ENCODE peak calls at places on chromosomes 16 and 17, in four cellular contexts. One of them, this sample, is unnamed.
A peak's percentile ranks its signal among the peaks of the same experiment; 100 is the strongest.

GRCh38 chr17:50211249-50212120 is 10.1 kb upstream of the COL1A1 start:
- DNase-seq in mucosa of descending colon: no peak
- DNase-seq in activated T-helper 1 cell treated with Interleukin-2 at 50 U/mL for 16 hours: no peak
- DNase-seq in epithelial cell of proximal tubule: no peak
- DNase-seq in this sample: no peak

GRCh38 chr17:76667786-76668453 is 24.4 kb upstream of the ST6GALNAC1 start:
- DNase-seq in mucosa of descending colon: no peak
- DNase-seq in epithelial cell of proximal tubule: no peak
- DNase-seq in activated T-helper 1 cell treated with Interleukin-2 at 50 U/mL for 16 hours: no peak
- DNase-seq in this sample: no peak

GRCh38 chr16:84836234-84836647 is 16.5 kb downstream of the CRISPLD2 start:
- DNase-seq in mucosa of descending colon: peak; percentile 57
- DNase-seq in activated T-helper 1 cell treated with Interleukin-2 at 50 U/mL for 16 hours: no peak
- DNase-seq in epithelial cell of proximal tubule: peak; percentile 95
- DNase-seq in this sample: no peak

GRCh38 chr16:31568577-31569359 is 41.1 kb downstream of the AHSP start:
- DNase-seq in activated T-helper 1 cell treated with Interleukin-2 at 50 U/mL for 16 hours: no peak
- DNase-seq in epithelial cell of proximal tubule: no peak
- DNase-seq in mucosa of descending colon: no peak
- DNase-seq in this sample: no peak

GRCh38 chr17:77320501-77321256 is 179.9 kb downstream of the SEC14L1 start:
- DNase-seq in epithelial cell of proximal tubule: no peak
- DNase-seq in mucosa of descending colon: peak; percentile 48
- DNase-seq in activated T-helper 1 cell treated with Interleukin-2 at 50 U/mL for 16 hours: no peak
- DNase-seq in this sample: no peak

GRCh38 chr17:29014716-29015115 is 8.9 kb upstream of the SEZ6 start:
- DNase-seq in epithelial cell of proximal tubule: no peak
- DNase-seq in activated T-helper 1 cell treated with Interleukin-2 at 50 U/mL for 16 hours: no peak
- DNase-seq in mucosa of descending colon: no peak
- DNase-seq in this sample: no peak

GRCh38 chr16:68776821-68777485 is 39.9 kb downstream of the CDH1 start:
- DNase-seq in mucosa of descending colon: no peak
- DNase-seq in activated T-helper 1 cell treated with Interleukin-2 at 50 U/mL for 16 hours: no peak
- DNase-seq in epithelial cell of proximal tubule: no peak
- DNase-seq in this sample: no peak

GRCh38 chr17:11330871-11331270 is 89.9 kb downstream of the SHISA6 start:
- DNase-seq in epithelial cell of proximal tubule: no peak
- DNase-seq in mucosa of descending colon: no peak
- DNase-seq in activated T-helper 1 cell treated with Interleukin-2 at 50 U/mL for 16 hours: no peak
- DNase-seq in this sample: no peak

GRCh38 chr17:66426397-66427033 is 124.1 kb downstream of the PRKCA start:
- DNase-seq in epithelial cell of proximal tubule: no peak
- DNase-seq in activated T-helper 1 cell treated with Interleukin-2 at 50 U/mL for 16 hours: peak; percentile 8
- DNase-seq in mucosa of descending colon: no peak
- DNase-seq in this sample: peak; percentile 3

GRCh38 chr16:66324785-66325184 is 41.7 kb upstream of the CDH5 start:
- DNase-seq in epithelial cell of proximal tubule: no peak
- DNase-seq in mucosa of descending colon: peak; percentile 33
- DNase-seq in activated T-helper 1 cell treated with Interleukin-2 at 50 U/mL for 16 hours: no peak
- DNase-seq in this sample: no peak

GRCh38 chr17:45144199-45145034 is 3.9 kb upstream of the HEXIM1 start:
- DNase-seq in activated T-helper 1 cell treated with Interleukin-2 at 50 U/mL for 16 hours: no peak
- DNase-seq in epithelial cell of proximal tubule: no peak
- DNase-seq in mucosa of descending colon: peak; percentile 74
- DNase-seq in this sample: no peak

GRCh38 chr16:6247771-6248170 is 1084.9 kb upstream of the RBFOX1 start:
- DNase-seq in mucosa of descending colon: no peak
- DNase-seq in epithelial cell of proximal tubule: no peak
- DNase-seq in activated T-helper 1 cell treated with Interleukin-2 at 50 U/mL for 16 hours: no peak
- DNase-seq in this sample: no peak

GRCh38 chr16:47731252-47731651 is 270.1 kb downstream of the PHKB start:
- DNase-seq in mucosa of descending colon: no peak
- DNase-seq in epithelial cell of proximal tubule: no peak
- DNase-seq in activated T-helper 1 cell treated with Interleukin-2 at 50 U/mL for 16 hours: no peak
- DNase-seq in this sample: no peak

GRCh38 chr17:71959129-71959528 is 161.7 kb upstream of the SOX9 start:
- DNase-seq in activated T-helper 1 cell treated with Interleukin-2 at 50 U/mL for 16 hours: no peak
- DNase-seq in mucosa of descending colon: no peak
- DNase-seq in epithelial cell of proximal tubule: no peak
- DNase-seq in this sample: no peak

GRCh38 chr17:30095507-30096244 is 20.9 kb upstream of the NSRP1 start:
- DNase-seq in mucosa of descending colon: no peak
- DNase-seq in activated T-helper 1 cell treated with Interleukin-2 at 50 U/mL for 16 hours: no peak
- DNase-seq in epithelial cell of proximal tubule: peak; percentile 57
- DNase-seq in this sample: no peak

GRCh38 chr17:83064732-83065659 is 14.4 kb upstream of the METRNL start:
- DNase-seq in activated T-helper 1 cell treated with Interleukin-2 at 50 U/mL for 16 hours: no peak
- DNase-seq in epithelial cell of proximal tubule: no peak
- DNase-seq in mucosa of descending colon: peak; percentile 78
- DNase-seq in this sample: no peak

GRCh38 chr16:945271-946047 is 25.3 kb downstream of the LMF1 start:
- DNase-seq in mucosa of descending colon: no peak
- DNase-seq in activated T-helper 1 cell treated with Interleukin-2 at 50 U/mL for 16 hours: no peak
- DNase-seq in epithelial cell of proximal tubule: peak; percentile 29
- DNase-seq in this sample: no peak

GRCh38 chr16:26951950-26952349 is 114.8 kb upstream of the C16orf82 start:
- DNase-seq in activated T-helper 1 cell treated with Interleukin-2 at 50 U/mL for 16 hours: no peak
- DNase-seq in mucosa of descending colon: no peak
- DNase-seq in epithelial cell of proximal tubule: no peak
- DNase-seq in this sample: no peak

GRCh38 chr16:6616746-6617145 is 715.9 kb upstream of the RBFOX1 start:
- DNase-seq in mucosa of descending colon: no peak
- DNase-seq in activated T-helper 1 cell treated with Interleukin-2 at 50 U/mL for 16 hours: no peak
- DNase-seq in epithelial cell of proximal tubule: no peak
- DNase-seq in this sample: no peak

GRCh38 chr17:3892095-3892998 is 506 bp downstream of the CAMKK1 start:
- DNase-seq in activated T-helper 1 cell treated with Interleukin-2 at 50 U/mL for 16 hours: peak; percentile 76
- DNase-seq in epithelial cell of proximal tubule: no peak
- DNase-seq in mucosa of descending colon: peak; percentile 81
- DNase-seq in this sample: peak; percentile 65

GRCh38 chr17:56595831-56596740 is 2.6 kb downstream of the NOG start:
- DNase-seq in activated T-helper 1 cell treated with Interleukin-2 at 50 U/mL for 16 hours: no peak
- DNase-seq in epithelial cell of proximal tubule: no peak
- DNase-seq in mucosa of descending colon: no peak
- DNase-seq in this sample: no peak

GRCh38 chr16:21645261-21645721 is 7.1 kb downstream of the IGSF6 start:
- DNase-seq in activated T-helper 1 cell treated with Interleukin-2 at 50 U/mL for 16 hours: no peak
- DNase-seq in epithelial cell of proximal tubule: no peak
- DNase-seq in mucosa of descending colon: no peak
- DNase-seq in this sample: no peak

GRCh38 chr17:68760141-68760475 is 158.9 kb upstream of the FAM20A start:
- DNase-seq in mucosa of descending colon: no peak
- DNase-seq in epithelial cell of proximal tubule: no peak
- DNase-seq in activated T-helper 1 cell treated with Interleukin-2 at 50 U/mL for 16 hours: no peak
- DNase-seq in this sample: no peak

GRCh38 chr17:48871551-48872351 is 20.8 kb upstream of the ATP5MC1 start:
- DNase-seq in epithelial cell of proximal tubule: peak; percentile 32
- DNase-seq in activated T-helper 1 cell treated with Interleukin-2 at 50 U/mL for 16 hours: no peak
- DNase-seq in mucosa of descending colon: peak; percentile 84
- DNase-seq in this sample: no peak

GRCh38 chr17:18191967-18192366 is 8.3 kb downstream of the ALKBH5 start:
- DNase-seq in epithelial cell of proximal tubule: no peak
- DNase-seq in activated T-helper 1 cell treated with Interleukin-2 at 50 U/mL for 16 hours: no peak
- DNase-seq in mucosa of descending colon: no peak
- DNase-seq in this sample: no peak

GRCh38 chr17:39634384-39634871 is 2.5 kb upstream of the STARD3 start:
- DNase-seq in mucosa of descending colon: no peak
- DNase-seq in epithelial cell of proximal tubule: no peak
- DNase-seq in activated T-helper 1 cell treated with Interleukin-2 at 50 U/mL for 16 hours: no peak
- DNase-seq in this sample: no peak

GRCh38 chr17:82244413-82245140 is 15.7 kb downstream of the SLC16A3 start:
- DNase-seq in epithelial cell of proximal tubule: no peak
- DNase-seq in mucosa of descending colon: no peak
- DNase-seq in activated T-helper 1 cell treated with Interleukin-2 at 50 U/mL for 16 hours: no peak
- DNase-seq in this sample: no peak

GRCh38 chr17:59190806-59191205 is 19.0 kb upstream of the SMG8 start:
- DNase-seq in mucosa of descending colon: no peak
- DNase-seq in activated T-helper 1 cell treated with Interleukin-2 at 50 U/mL for 16 hours: no peak
- DNase-seq in epithelial cell of proximal tubule: no peak
- DNase-seq in this sample: no peak

GRCh38 chr16:13798211-13798610 is 121.7 kb upstream of the ERCC4 start:
- DNase-seq in activated T-helper 1 cell treated with Interleukin-2 at 50 U/mL for 16 hours: no peak
- DNase-seq in mucosa of descending colon: no peak
- DNase-seq in epithelial cell of proximal tubule: no peak
- DNase-seq in this sample: no peak

GRCh38 chr17:63848834-63849689 is 6.6 kb upstream of the SMARCD2 start:
- DNase-seq in epithelial cell of proximal tubule: no peak
- DNase-seq in activated T-helper 1 cell treated with Interleukin-2 at 50 U/mL for 16 hours: peak; percentile 87
- DNase-seq in mucosa of descending colon: peak; percentile 93
- DNase-seq in this sample: peak; percentile 91